ENCODE peak calls at places on chromosomes 4 and X, in four cellular contexts. L, I, A and R are unnamed samples.

GRCh38 chr4:60617731-60618130 is 582.4 kb upstream of the ADGRL3 start:
- DNase-seq in L (no peak), I (no peak), A (no peak), R (no peak)

GRCh38 chr4:47801481-47802002 is 36.3 kb downstream of the CORIN start:
- DNase-seq in L (no peak), I (no peak), A (no peak), R (no peak)

GRCh38 chr4:119209077-119209476 is 3.4 kb upstream of the USP53 start:
- DNase-seq in I (no peak), L (no peak), A (no peak), R (no peak)

GRCh38 chrX:151982217-151982616 is 7.7 kb upstream of the GABRE start:
- DNase-seq in A (no peak), L (no peak), I (no peak), R (no peak)

GRCh38 chr4:138113819-138114415 is 128.2 kb downstream of the SLC7A11 start:
- DNase-seq in A (no peak), L (no peak), I (no peak), R (no peak)

GRCh38 chr4:56323386-56323785 is 63.9 kb downstream of the AASDH start:
- DNase-seq in L (no peak), I (no peak), A (no peak), R (no peak)

GRCh38 chrX:84168095-84168494 is 19.9 kb downstream of the RPS6KA6 start:
- DNase-seq in I (no peak), A (no peak), L (no peak), R (no peak)

GRCh38 chr4:26459054-26459755 is 31.1 kb downstream of the CCKAR start:
- DNase-seq in I (no peak), A (no peak), L (no peak), R (peak)

GRCh38 chrX:3713937-3714434 is 537 bp upstream of the PRKX start:
- DNase-seq in A (no peak), L (no peak), I (no peak), R (no peak)

GRCh38 chrX:120463241-120463640 is 5.9 kb downstream of the LAMP2 start:
- DNase-seq in A (no peak), I (no peak), L (no peak), R (no peak)

GRCh38 chr4:1041147-1041935 is 29.9 kb downstream of the FGFRL1 start:
- DNase-seq in A (no peak), I (no peak), L (no peak), R (no peak)

GRCh38 chr4:168710353-168710946 is 213.6 kb downstream of the PALLD start:
- DNase-seq in A (peak), L (no peak), I (no peak), R (no peak)

GRCh38 chr4:113447695-113448265 is 313.8 kb downstream of the CAMK2D start:
- DNase-seq in L (no peak), A (no peak), I (no peak), R (no peak)

GRCh38 chrX:149521438-149521837 is 16.3 kb upstream of the IDS start:
- DNase-seq in L (no peak), A (no peak), I (no peak), R (no peak)

GRCh38 chrX:65516756-65517155 is 17.8 kb downstream of the LAS1L start:
- DNase-seq in I (no peak), L (no peak), A (no peak), R (no peak)

GRCh38 chrX:7617994-7618393 is 225.0 kb upstream of the VCX start:
- DNase-seq in I (no peak), A (no peak), L (no peak), R (no peak)

GRCh38 chr4:38949416-38950051 is 81.9 kb downstream of the FAM114A1 start:
- DNase-seq in A (no peak), I (no peak), L (peak), R (peak)

GRCh38 chrX:131841496-131842410 is 181.3 kb upstream of the STK26 start:
- DNase-seq in I (peak), A (no peak), L (no peak), R (peak)

GRCh38 chr4:180160195-180160985 is 2082.8 kb upstream of the TENM3 start:
- DNase-seq in A (no peak), L (no peak), I (no peak), R (no peak)